ENCODE peak calls at places on chromosomes 1 and 21, in nine cellular contexts. K, F, Y, L, N, A, H, T and B are unnamed samples.

GRCh38 chr1:53063744-53064515 is 1.9 kb downstream of the PODN start:
- DNase-seq in F (peak; percentile 26), T (no peak), N (no peak), H (no peak), Y (no peak), K (peak; percentile 13), A (no peak), L (no peak), B (no peak)

GRCh38 chr1:201531551-201532425 is 7.1 kb upstream of the NAV1 start:
- DNase-seq in N (peak; percentile 62), T (no peak), F (no peak), H (no peak), L (no peak), A (no peak), K (no peak), Y (no peak), B (no peak)

GRCh38 chr1:221371671-221372070 is 370.2 kb downstream of the DUSP10 start:
- DNase-seq in H (no peak), K (no peak), N (no peak), L (no peak), T (no peak), A (no peak), F (no peak), Y (no peak), B (no peak)

GRCh38 chr1:190019717-190020116 is 457.9 kb downstream of the BRINP3 start:
- DNase-seq in T (peak; percentile 28), L (no peak), H (no peak), Y (no peak), F (no peak), K (no peak), A (no peak), N (no peak), B (no peak)

GRCh38 chr1:156602557-156602993 is 1.3 kb upstream of the GPATCH4 start:
- DNase-seq in T (peak; percentile 43), N (no peak), L (no peak), F (no peak), H (peak; percentile 41), Y (no peak), A (no peak), K (no peak), B (no peak)

GRCh38 chr1:62590255-62590969 is 6.9 kb upstream of the ANGPTL3 start:
- DNase-seq in H (no peak), K (no peak), Y (no peak), L (no peak), F (no peak), T (no peak), N (no peak), A (no peak), B (no peak)

GRCh38 chr1:109113787-109114568 is at the start of gene ELAPOR1:
- DNase-seq in H (peak; percentile 28), L (peak; percentile 12), K (peak; percentile 70), T (peak; percentile 62), N (no peak), F (peak; percentile 79), Y (no peak), A (no peak), B (peak; percentile 34)

GRCh38 chr21:45296638-45297037 is 8.9 kb upstream of the POFUT2 start:
- DNase-seq in A (no peak), L (no peak), H (no peak), K (peak; percentile 12), N (no peak), T (no peak), F (no peak), Y (no peak), B (no peak)

GRCh38 chr1:214552174-214552608 is 789 bp upstream of the PTPN14 start:
- DNase-seq in N (peak; percentile 69), F (peak; percentile 78), A (peak; percentile 65), K (peak; percentile 73), T (no peak), H (no peak), L (peak; percentile 87), Y (peak; percentile 92), B (peak; percentile 5)

GRCh38 chr1:63262148-63262770 is 60.1 kb upstream of the FOXD3 start:
- DNase-seq in Y (peak; percentile 91), F (no peak), A (no peak), L (no peak), K (no peak), T (no peak), N (no peak), H (no peak), B (no peak)

GRCh38 chr1:75134939-75135828 is 996 bp downstream of the LHX8 start:
- DNase-seq in F (no peak), L (no peak), K (no peak), H (no peak), A (peak; percentile 55), N (no peak), T (no peak), Y (no peak), B (peak; percentile 28)

GRCh38 chr21:41419921-41420862 is 5.8 kb upstream of the MX1 start:
- DNase-seq in H (peak; percentile 59), A (peak; percentile 90), N (peak; percentile 93), L (peak; percentile 74), F (peak; percentile 89), T (peak; percentile 82), K (peak; percentile 86), Y (peak; percentile 97), B (peak; percentile 45)

GRCh38 chr1:198121058-198121829 is 35.6 kb upstream of the NEK7 start:
- DNase-seq in F (no peak), H (no peak), L (peak; percentile 76), A (peak; percentile 90), T (no peak), K (no peak), Y (no peak), N (no peak), B (no peak)

GRCh38 chr1:152130186-152130585 is 14.9 kb upstream of the TCHH start:
- DNase-seq in H (no peak), F (no peak), Y (no peak), A (no peak), N (no peak), L (no peak), K (no peak), T (no peak), B (no peak)

GRCh38 chr1:165644064-165644735 is 13.2 kb downstream of the MGST3 start:
- DNase-seq in Y (no peak), A (no peak), H (no peak), N (no peak), L (no peak), F (no peak), K (no peak), T (no peak), B (no peak)

GRCh38 chr1:224273651-224274050 is 56.3 kb downstream of the NVL start:
- DNase-seq in L (no peak), N (no peak), F (no peak), Y (no peak), A (peak; percentile 61), H (no peak), T (no peak), K (no peak), B (no peak)

GRCh38 chr1:25487628-25488027 is 55.8 kb upstream of the LDLRAP1 start:
- DNase-seq in H (no peak), N (no peak), L (no peak), T (peak; percentile 29), Y (no peak), F (no peak), K (no peak), A (no peak), B (peak; percentile 40)
- TF ChIP-seq CTCF in H (no peak), N (peak; percentile 47), L (peak; percentile 41), T (peak; percentile 59), Y (peak; percentile 44), F (peak; percentile 45), K (peak; percentile 30), A (peak; percentile 44), B (peak; percentile 63)

DNA sequence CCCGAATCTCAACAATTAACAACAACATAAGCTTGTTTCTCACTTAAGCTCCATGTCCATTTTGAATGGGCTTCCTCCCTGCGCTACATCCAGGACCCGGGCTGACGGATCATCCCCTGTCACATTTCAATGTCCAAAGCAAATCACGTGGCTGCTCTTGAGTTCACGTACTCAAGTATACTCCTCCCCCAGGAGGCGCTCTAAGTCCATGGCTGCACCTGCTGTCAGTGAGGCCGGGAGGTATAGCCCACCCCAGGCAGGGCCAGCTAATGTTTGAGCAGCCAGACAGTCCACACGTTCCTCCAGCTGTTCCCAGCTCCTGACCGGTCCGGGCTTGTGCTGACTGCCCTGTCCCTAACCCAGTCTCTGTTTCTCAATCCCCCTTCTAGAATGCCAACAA is 220.8 kb downstream of the SLC35F3 start:
- DNase-seq in L (peak; percentile 54), T (peak; percentile 61), H (peak; percentile 44), F (no peak), N (no peak), K (peak; percentile 43), A (peak; percentile 22), Y (peak; percentile 74), B (peak; percentile 59)
- TF ChIP-seq CTCF in L (peak; percentile 14), T (peak; percentile 50), H (no peak), F (no peak), N (peak; percentile 13), K (no peak), A (peak; percentile 50), Y (no peak), B (peak; percentile 56)

DNA sequence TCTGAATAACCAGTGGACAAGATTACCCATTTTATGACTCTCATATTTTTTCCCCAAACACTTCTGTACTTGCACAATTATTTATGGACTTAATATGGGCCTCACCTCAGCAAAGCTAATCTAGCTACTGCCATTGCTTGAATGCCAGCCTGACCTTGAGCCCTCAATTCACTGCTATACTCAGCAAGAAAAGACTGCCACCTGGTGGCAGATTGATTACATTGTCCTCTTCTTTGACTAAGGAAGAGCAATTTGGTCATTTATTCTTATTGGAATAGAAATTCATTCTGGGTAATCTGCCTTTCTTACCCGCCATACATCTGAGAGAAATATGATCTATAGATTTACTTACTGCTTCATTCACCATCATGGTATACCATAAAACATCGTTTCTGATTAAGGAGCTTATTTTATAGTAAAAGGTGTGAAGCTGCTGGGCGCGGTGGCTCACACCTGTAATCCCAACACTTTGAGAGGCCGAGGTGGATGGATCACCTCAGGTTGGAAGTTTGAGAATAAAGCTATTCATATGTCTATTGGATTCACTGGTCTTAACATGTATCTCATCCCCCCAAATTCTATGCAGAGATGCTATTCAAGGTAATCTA is 32.9 kb upstream of the DIPK1A start:
- DNase-seq in K (peak; percentile 93), H (peak; percentile 68), T (peak; percentile 90), F (no peak), Y (peak; percentile 92), L (peak; percentile 62), A (peak; percentile 83), N (peak; percentile 85), B (peak; percentile 71)
- TF ChIP-seq CTCF in K (peak; percentile 97), H (peak; percentile 46), T (peak; percentile 60), F (peak; percentile 78), Y (peak; percentile 82), L (peak; percentile 72), A (peak; percentile 61), N (peak; percentile 95), B (peak; percentile 94)

DNA sequence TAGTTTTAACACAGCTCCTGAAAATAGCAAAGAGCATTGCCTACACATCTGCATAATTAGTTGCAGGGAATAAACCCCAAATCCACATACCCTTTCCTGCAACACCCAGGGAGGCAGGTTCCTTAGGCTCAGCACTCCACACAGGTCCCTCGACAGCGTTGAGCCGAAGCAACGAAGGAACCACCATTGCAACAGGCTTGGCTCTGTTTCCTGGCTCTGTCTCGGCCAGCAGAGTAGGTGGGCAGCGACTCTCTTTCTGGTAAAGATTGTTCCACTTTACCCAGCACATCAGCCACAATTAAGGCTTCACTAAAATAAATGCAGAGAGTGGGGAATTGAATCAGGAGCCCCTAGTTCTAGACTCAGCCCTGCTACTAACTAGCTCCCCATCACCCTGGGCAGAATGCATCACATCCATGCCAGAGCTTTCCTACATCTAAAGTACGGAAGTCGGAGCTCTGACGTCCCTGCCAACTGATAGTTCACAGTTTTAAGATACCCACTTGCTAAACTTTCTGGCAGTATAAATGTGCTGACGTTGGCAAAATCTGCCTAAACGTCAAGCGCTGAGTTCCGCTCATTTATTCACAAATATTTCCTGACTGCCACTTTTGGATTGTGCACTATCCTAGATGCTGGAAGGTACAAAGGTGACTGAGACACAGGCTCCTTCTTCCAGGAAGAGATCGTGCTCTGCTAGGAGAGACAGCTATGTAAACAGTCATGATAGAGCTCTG is 79.0 kb upstream of the COA6 start:
- DNase-seq in A (no peak), L (no peak), T (no peak), F (no peak), K (no peak), Y (no peak), N (no peak), H (no peak), B (no peak)
- TF ChIP-seq CTCF in A (no peak), L (no peak), T (no peak), F (no peak), K (no peak), Y (no peak), N (no peak), H (no peak), B (no peak)